ENCODE peak calls at places on chromosomes 2 and 18, in seven cellular contexts. S is hypothalamus; O is stimulated activated CD8-positive, alpha-beta memory T cell treated with anti-CD3 and anti-CD28 coated beads, Interleukin-15, amount 100 ng/mL, for 24 hours; P is T-helper 1 cell; Y is activated naive CD4-positive, alpha-beta T cell; T is M059J; C is RWPE1. B is an unnamed sample.

GRCh38 chr2:46672752-46673151 is 193.4 kb downstream of the TMEM247 start:
- DNase-seq in T (no peak), P (no peak), O (no peak), S (no peak), C (no peak), Y (no peak), B (no peak)

GRCh38 chr18:75162467-75162866 is 46.5 kb downstream of the PTGR3 start:
- DNase-seq in Y (no peak), S (no peak), C (peak; percentile 16), O (no peak), P (no peak), T (peak; percentile 57), B (peak; percentile 36)

GRCh38 chr2:174025271-174026121 is 60.3 kb upstream of the SP3 start:
- DNase-seq in Y (no peak), P (no peak), O (no peak), S (no peak), C (no peak), T (no peak), B (peak; percentile 41)

GRCh38 chr18:9835796-9836195 is 50.0 kb upstream of the TXNDC2 start:
- DNase-seq in Y (no peak), S (no peak), O (no peak), P (no peak), T (no peak), C (no peak), B (no peak)

GRCh38 chr2:241566468-241566867 is 7.9 kb downstream of the BOK start:
- DNase-seq in S (no peak), C (no peak), Y (no peak), T (no peak), P (no peak), O (no peak), B (no peak)

GRCh38 chr2:10159486-10160160 is 37.1 kb downstream of the RRM2 start:
- DNase-seq in S (no peak), Y (no peak), T (no peak), O (no peak), P (no peak), C (no peak), B (no peak)

GRCh38 chr2:62724886-62725711 is 19.6 kb downstream of the EHBP1 start:
- DNase-seq in Y (peak; percentile 3), C (no peak), O (no peak), S (peak; percentile 3), P (no peak), T (peak; percentile 24), B (peak; percentile 14)

GRCh38 chr2:120400546-120400945 is 54.6 kb downstream of the INHBB start:
- DNase-seq in Y (no peak), S (no peak), T (no peak), P (no peak), O (no peak), C (no peak), B (no peak)

GRCh38 chr18:53442415-53442783 is 782.1 kb downstream of the MBD2 start:
- DNase-seq in Y (no peak), C (no peak), O (no peak), T (no peak), S (no peak), P (no peak), B (no peak)

GRCh38 chr2:158232476-158232875 is 130.8 kb downstream of the UPP2 start:
- DNase-seq in C (peak; percentile 2), T (peak; percentile 46), P (no peak), Y (no peak), S (no peak), O (no peak), B (peak; percentile 77)

GRCh38 chr18:75779450-75779849 is 351.9 kb upstream of the SMIM21 start:
- DNase-seq in S (no peak), C (no peak), P (no peak), O (no peak), Y (no peak), T (no peak), B (no peak)

GRCh38 chr2:106847366-106847765 is 38.6 kb downstream of the ST6GAL2 start:
- DNase-seq in Y (no peak), O (no peak), T (no peak), P (no peak), S (no peak), C (no peak), B (no peak)

GRCh38 chr2:205086689-205087088 is 541.4 kb downstream of the PARD3B start:
- DNase-seq in C (no peak), Y (no peak), P (no peak), T (no peak), O (no peak), S (no peak), B (peak; percentile 35)

GRCh38 chr2:41726364-41726763 is 321.5 kb upstream of the PKDCC start:
- DNase-seq in T (no peak), P (no peak), Y (no peak), O (no peak), S (no peak), C (no peak), B (no peak)

GRCh38 chr2:241237047-241237446 is 48.6 kb downstream of the ANO7 start:
- DNase-seq in T (no peak), C (no peak), O (no peak), Y (no peak), P (no peak), S (no peak), B (no peak)

GRCh38 chr2:238130111-238130695 is 8.3 kb upstream of the KLHL30 start:
- DNase-seq in Y (no peak), T (no peak), O (no peak), C (no peak), P (peak; percentile 6), S (no peak), B (no peak)

GRCh38 chr2:219520079-219520478 is 5.8 kb downstream of the ASIC4 start:
- DNase-seq in C (no peak), S (no peak), Y (no peak), O (no peak), T (no peak), P (no peak), B (no peak)

GRCh38 chr2:149184994-149185393 is 145.4 kb upstream of the LYPD6 start:
- DNase-seq in P (no peak), Y (no peak), O (no peak), T (no peak), S (no peak), C (no peak), B (no peak)

GRCh38 chr18:8699948-8700347 is 5.4 kb upstream of the MTCL1 start:
- DNase-seq in T (no peak), C (no peak), S (no peak), O (no peak), Y (no peak), P (no peak), B (no peak)

GRCh38 chr2:218000137-218000536 is 2.7 kb downstream of the TNS1 start:
- DNase-seq in Y (no peak), S (no peak), C (no peak), O (no peak), T (peak; percentile 46), P (no peak), B (peak; percentile 60)

GRCh38 chr2:11129598-11130449 is 25.4 kb upstream of the SLC66A3 start:
- DNase-seq in T (no peak), O (peak; percentile 48), Y (peak; percentile 89), C (peak; percentile 57), P (peak; percentile 74), S (peak; percentile 10), B (no peak)

GRCh38 chr18:47870605-47871004 is 59.9 kb downstream of the SMAD2 start:
- DNase-seq in Y (no peak), C (no peak), O (no peak), S (no peak), T (no peak), P (no peak), B (no peak)

GRCh38 chr18:23114911-23115310 is 20.4 kb upstream of the CABLES1 start:
- DNase-seq in O (no peak), T (peak; percentile 76), S (no peak), C (no peak), P (no peak), Y (no peak), B (no peak)

GRCh38 chr2:190809139-190809764 is 71.4 kb upstream of the GLS start:
- DNase-seq in O (no peak), S (no peak), Y (no peak), C (no peak), T (no peak), P (no peak), B (no peak)

GRCh38 chr18:47970664-47971523 is 40.4 kb upstream of the SMAD2 start:
- DNase-seq in C (no peak), Y (no peak), T (no peak), P (no peak), S (no peak), O (no peak), B (no peak)

GRCh38 chr2:115122701-115123100 is 680.3 kb downstream of the DPP10 start:
- DNase-seq in O (no peak), S (no peak), T (no peak), P (no peak), C (no peak), Y (no peak), B (no peak)

GRCh38 chr2:26396734-26397298 is 4.9 kb upstream of the DRC1 start:
- DNase-seq in P (no peak), O (no peak), T (no peak), Y (no peak), S (no peak), C (no peak), B (no peak)

GRCh38 chr2:130346741-130347066 is 4.0 kb downstream of the IMP4 start:
- DNase-seq in S (no peak), O (no peak), C (no peak), T (no peak), Y (no peak), P (no peak), B (no peak)

GRCh38 chr18:60024857-60025256 is 125.1 kb downstream of the PMAIP1 start:
- DNase-seq in P (no peak), C (no peak), T (no peak), O (no peak), Y (no peak), S (no peak), B (no peak)

GRCh38 chr18:3266062-3266608 is 4.2 kb downstream of the MYL12B start:
- DNase-seq in C (peak; percentile 54), S (no peak), Y (no peak), O (no peak), P (no peak), T (no peak), B (no peak)

GRCh38 chr2:219032051-219032745 is 9.1 kb downstream of the CFAP65 start:
- DNase-seq in C (no peak), O (no peak), Y (no peak), T (no peak), S (no peak), P (no peak), B (no peak)

GRCh38 chr2:2901384-2902345 is 476.0 kb downstream of the EIPR1 start:
- DNase-seq in O (no peak), C (no peak), P (no peak), Y (no peak), S (no peak), T (no peak), B (no peak)

B was measured in EL.